ENCODE peak calls at places on chromosomes 13 and 19, in four cellular contexts. S, N, M and P are unnamed samples.

GRCh38 chr19:2477141-2477710 is 1.3 kb downstream of the GADD45B start:
- DNase-seq in S (peak; percentile 52), N (peak; percentile 60), M (no peak), P (peak; percentile 44)

GRCh38 chr13:111245781-111246384 is 74.6 kb upstream of the TEX29 start:
- DNase-seq in S (no peak), N (peak; percentile 37), M (no peak), P (no peak)

GRCh38 chr19:888615-889385 is 4.2 kb downstream of the MED16 start:
- DNase-seq in S (peak; percentile 68), N (no peak), M (no peak), P (no peak)

GRCh38 chr13:109274188-109274821 is 512.1 kb downstream of the IRS2 start:
- DNase-seq in S (no peak), N (peak; percentile 32), M (no peak), P (peak; percentile 89)

GRCh38 chr19:11964858-11965645 is at the start of gene ZNF763:
- DNase-seq in S (peak; percentile 97), N (peak; percentile 70), M (peak; percentile 92), P (peak; percentile 98)

GRCh38 chr19:2719232-2719735 is 1.9 kb downstream of the DIRAS1 start:
- DNase-seq in S (no peak), N (no peak), M (peak; percentile 32), P (no peak)

GRCh38 chr13:50812242-50812641 is 31.2 kb downstream of the DLEU7 start:
- DNase-seq in S (no peak), N (no peak), M (no peak), P (no peak)

GRCh38 chr19:2427323-2428026 is at the start of gene TIMM13:
- DNase-seq in S (peak; percentile 98), N (peak; percentile 92), M (peak; percentile 97), P (peak; percentile 100)

GRCh38 chr19:47895165-47895782 is 9.2 kb upstream of the SULT2A1 start:
- DNase-seq in S (no peak), N (no peak), M (no peak), P (no peak)

GRCh38 chr19:58279042-58279924 is 528 bp downstream of the ZNF8 start:
- DNase-seq in S (peak; percentile 82), N (peak; percentile 34), M (peak; percentile 89), P (peak; percentile 82)

GRCh38 chr19:13171146-13171545 is 20.9 kb downstream of the IER2 start:
- DNase-seq in S (no peak), N (no peak), M (no peak), P (no peak)

GRCh38 chr13:72565893-72566292 is 161.5 kb downstream of the MZT1 start:
- DNase-seq in S (peak; percentile 79), N (no peak), M (peak; percentile 11), P (peak; percentile 65)

GRCh38 chr19:12156254-12157058 is at the start of gene ZNF625:
- DNase-seq in S (peak; percentile 90), N (peak; percentile 82), M (peak; percentile 97), P (peak; percentile 97)

GRCh38 chr19:30387311-30388115 is 15.3 kb downstream of the ZNF536 start:
- DNase-seq in S (no peak), N (no peak), M (peak; percentile 78), P (no peak)

GRCh38 chr19:30244533-30244932 is 127.7 kb upstream of the ZNF536 start:
- DNase-seq in S (no peak), N (no peak), M (no peak), P (no peak)

GRCh38 chr13:80979035-80979641 is 638.2 kb upstream of the SPRY2 start:
- DNase-seq in S (peak; percentile 80), N (peak; percentile 42), M (peak; percentile 59), P (peak; percentile 74)

GRCh38 chr19:24064175-24064574 is 22.8 kb upstream of the ZNF254 start:
- DNase-seq in S (no peak), N (no peak), M (no peak), P (no peak)

GRCh38 chr19:2807379-2808128 is 12.1 kb upstream of the ZNF554 start:
- DNase-seq in S (no peak), N (no peak), M (peak; percentile 21), P (no peak)

GRCh38 chr13:98155475-98156111 is 12.7 kb downstream of the FARP1 start:
- DNase-seq in S (no peak), N (no peak), M (no peak), P (no peak)

DNA sequence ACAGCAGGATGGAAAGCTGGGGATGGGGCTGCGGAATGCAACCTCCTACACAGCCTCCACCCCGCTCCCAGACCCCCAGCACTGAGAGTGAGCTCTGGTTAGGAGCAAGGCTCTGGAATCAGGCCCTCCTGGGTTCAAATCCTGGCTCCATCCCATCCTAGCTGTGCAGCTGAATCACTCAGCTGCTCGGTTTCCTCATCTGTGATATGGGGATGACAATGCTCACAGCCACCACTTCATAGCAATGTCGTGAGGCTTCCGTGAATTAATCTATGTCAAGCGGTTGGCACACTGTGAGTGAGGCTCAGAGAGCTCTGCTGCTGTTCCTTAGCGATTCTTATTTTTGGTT is 538 bp downstream of the ACP7 start:
- DNase-seq in S (no peak), N (no peak), M (no peak), P (peak; percentile 22)
- H2AFZ ChIP-seq in S (no peak overlapping the region), N (peak overlapping the region; percentile 92), M (peak overlapping the region; percentile 66), P (peak overlapping the region; percentile 87)

GRCh38 chr13:51840141-51840540 is 4.8 kb downstream of the TMEM272 start:
- DNase-seq in S (no peak), N (no peak), M (no peak), P (no peak)
- H3K4me1 ChIP-seq in S (peaks cover 34% of the 10 kb centered on the region), N (no peaks in the 10 kb centered on the region), M (peaks cover 8% of the 10 kb centered on the region), P (peaks cover 6% of the 10 kb centered on the region)

DNA sequence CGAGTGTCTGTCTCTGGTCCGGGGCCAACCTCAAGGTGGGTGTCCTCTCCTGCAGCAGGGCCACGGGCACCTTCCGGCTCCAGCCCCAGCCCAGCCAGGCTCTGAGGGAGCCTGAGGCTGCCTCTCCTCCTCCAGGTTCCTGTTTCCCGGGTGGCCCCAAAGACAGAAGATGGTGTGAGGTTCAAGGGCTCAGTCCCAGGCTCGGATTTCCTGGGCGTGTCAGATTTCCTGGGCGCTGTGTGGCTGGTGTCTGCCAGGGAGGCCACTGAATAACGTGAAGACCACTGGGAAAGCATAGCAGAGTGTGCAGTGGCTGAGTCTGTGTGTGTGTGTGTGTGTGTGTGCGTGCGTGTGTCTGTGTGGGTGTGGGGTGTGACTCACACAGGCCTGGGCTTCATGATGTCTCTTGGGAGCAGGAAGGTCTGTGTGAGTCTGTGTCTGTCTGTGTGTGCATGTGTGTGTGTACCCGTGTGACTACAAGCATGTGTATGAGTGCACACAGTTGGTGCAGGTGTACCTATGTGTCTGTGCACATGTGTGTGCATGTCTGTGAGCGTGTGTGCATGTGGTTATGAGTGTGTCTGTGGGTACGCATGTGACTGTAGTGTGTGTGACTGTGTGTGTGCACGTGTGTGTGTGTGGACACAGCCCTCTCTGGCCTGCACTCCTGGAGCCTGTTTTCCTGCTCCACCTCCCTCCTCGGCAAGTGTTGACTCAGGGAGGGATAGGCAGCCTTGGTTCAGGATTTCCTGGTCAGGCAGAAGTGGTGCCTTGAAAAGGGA is 28.3 kb downstream of the CEBPA start:
- DNase-seq in S (no peak), N (peak; percentile 77), M (no peak), P (no peak)
- H3K4me3 ChIP-seq in S (no peak overlapping the region), N (no peak overlapping the region), M (no peak overlapping the region), P (no peak overlapping the region)

GRCh38 chr19:41595258-41595889 is 19.4 kb downstream of the CEACAM21 start:
- DNase-seq in S (peak; percentile 81), N (peak; percentile 72), M (peak; percentile 62), P (peak; percentile 35)

GRCh38 chr19:41597600-41598041 is 21.7 kb downstream of the CEACAM21 start:
- DNase-seq in S (peak; percentile 88), N (peak; percentile 41), M (peak; percentile 79), P (peak; percentile 60)

GRCh38 chr19:41595890-41596280 is 19.9 kb downstream of the CEACAM21 start:
- DNase-seq in S (no peak), N (no peak), M (no peak), P (no peak)

GRCh38 chr19:41601771-41602170 is 25.1 kb downstream of the CEACAM4 start:
- DNase-seq in S (no peak), N (no peak), M (no peak), P (no peak)

DNA sequence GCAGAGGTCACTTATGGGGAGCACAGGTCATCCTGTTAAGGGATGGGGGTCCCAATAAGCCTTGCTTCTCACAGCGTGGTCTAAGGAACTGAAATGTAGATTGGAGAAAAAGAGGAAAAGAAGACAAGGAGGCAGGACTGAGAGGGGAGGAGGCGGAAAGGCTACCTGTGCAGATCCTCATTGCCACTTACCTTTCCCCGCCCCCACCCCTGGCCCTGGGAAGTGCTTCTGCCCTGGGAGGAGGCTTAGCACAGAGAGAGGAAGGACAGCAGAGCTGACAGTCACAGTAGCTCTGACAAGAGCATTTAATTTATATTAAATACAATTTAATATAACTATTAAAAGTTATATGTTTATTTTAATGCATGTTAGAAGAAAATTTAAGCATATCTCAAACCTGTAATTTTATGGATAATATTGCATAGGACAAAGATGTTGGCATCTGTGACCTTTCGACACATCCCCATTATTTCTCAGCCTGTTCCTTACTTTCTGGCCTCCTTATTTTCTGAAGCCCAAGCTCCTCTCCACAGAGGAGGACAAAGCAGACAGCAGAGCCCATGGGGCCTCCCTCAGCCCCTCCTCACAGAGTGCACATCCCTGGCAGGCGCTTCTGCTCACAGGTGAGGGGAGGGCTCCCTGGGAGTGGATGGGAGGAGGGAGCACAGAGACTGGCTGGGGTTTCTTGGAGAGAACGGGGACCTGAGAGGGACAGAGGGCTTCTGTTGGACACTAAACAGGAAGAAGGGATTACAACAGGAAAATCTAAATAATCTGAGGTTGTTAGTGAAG is 23.4 kb downstream of the CEACAM21 start:
- DNase-seq in S (no peak), N (no peak), M (no peak), P (no peak)
- H2AFZ ChIP-seq in S (no peak overlapping the region), N (no peak overlapping the region), M (no peak overlapping the region), P (no peak overlapping the region)

GRCh38 chr13:48160879-48161278 is 66.0 kb upstream of the MED4 start:
- DNase-seq in S (no peak), N (peak; percentile 81), M (no peak), P (no peak)

GRCh38 chr13:48159436-48160225 is 64.7 kb upstream of the MED4 start:
- DNase-seq in S (no peak), N (peak; percentile 69), M (no peak), P (no peak)

GRCh38 chr13:48162182-48162581 is 67.3 kb upstream of the MED4 start:
- DNase-seq in S (no peak), N (no peak), M (no peak), P (no peak)

GRCh38 chr13:48163066-48163465 is 68.2 kb upstream of the MED4 start:
- DNase-seq in S (no peak), N (no peak), M (no peak), P (no peak)

GRCh38 chr13:48161530-48162179 is 66.8 kb upstream of the MED4 start:
- DNase-seq in S (no peak), N (no peak), M (no peak), P (no peak)
- H3K4me1 ChIP-seq in S (peaks cover 7% of the 10 kb centered on the region), N (peaks cover 39% of the 10 kb centered on the region), M (peaks cover 7% of the 10 kb centered on the region), P (no peaks in the 10 kb centered on the region)

DNA sequence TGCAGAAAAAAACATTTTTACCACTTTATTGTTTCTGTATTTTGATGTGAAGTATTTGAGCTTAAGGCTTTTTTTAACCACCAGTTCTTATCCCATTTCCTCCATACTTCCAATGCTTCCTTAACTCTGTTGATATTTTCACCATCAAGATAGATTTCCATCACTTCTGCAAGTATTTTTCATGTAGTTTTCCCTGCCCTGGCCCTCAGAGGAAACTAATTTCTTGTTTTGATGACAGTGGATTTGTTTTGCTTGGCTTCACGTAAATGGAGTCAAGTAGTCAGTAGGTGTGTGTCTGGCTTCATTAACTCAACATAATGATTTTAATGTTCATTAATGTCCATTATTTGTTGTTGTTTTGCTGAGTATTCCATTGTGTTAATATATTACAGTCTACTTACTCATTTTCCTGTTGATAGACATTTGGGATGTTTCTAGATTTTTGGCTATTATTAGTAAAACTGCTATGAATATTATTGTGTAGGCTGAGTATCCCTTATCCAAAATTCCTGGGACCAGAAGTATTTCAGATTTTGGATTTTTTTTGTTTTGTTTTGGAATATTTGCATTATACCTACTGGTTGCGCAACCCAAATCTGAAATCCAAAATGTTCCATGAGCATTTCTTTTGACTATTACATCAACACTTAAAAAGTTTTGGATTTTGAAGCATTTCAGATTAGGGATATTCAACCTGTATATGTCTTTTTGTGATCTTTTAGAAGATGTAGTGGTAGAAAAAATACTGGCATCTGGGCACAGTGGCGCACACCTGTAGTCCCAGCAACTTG is 23.3 kb downstream of the ZNF582 start:
- DNase-seq in S (no peak), N (no peak), M (no peak), P (no peak)
- H3K4me3 ChIP-seq in S (no peak overlapping the region), N (no peak overlapping the region), M (no peak overlapping the region), P (no peak overlapping the region)